ENCODE peak calls at places on chromosomes 3 and 15, in four cellular contexts. F is adrenal gland, R is cardiac muscle cell, N is GM12878. O is an unnamed sample. For H3K36me3, the result is how much of the 10 kb centered on the place peaks cover.

GRCh38 chr3:55203486-55204010 is 275.7 kb upstream of the LRTM1 start:
- DNase-seq in N (no peak), F (no peak), R (no peak), O (no peak)

GRCh38 chr15:52309154-52309548 is 13.5 kb upstream of the MYO5C start:
- DNase-seq in F (no peak), R (no peak), N (peak), O (no peak)

GRCh38 chr3:76673171-76673570 is 366.7 kb upstream of the ROBO2 start:
- DNase-seq in F (no peak), R (no peak), N (no peak), O (no peak)

GRCh38 chr3:44628716-44629115 is 3.9 kb downstream of the ZNF197 start:
- DNase-seq in F (no peak), R (no peak), N (no peak), O (no peak)

GRCh38 chr3:148873928-148874326 is 8.8 kb downstream of the CPA3 start:
- DNase-seq in F (no peak), N (no peak), R (no peak), O (no peak)

GRCh38 chr3:32384938-32385337 is 6.7 kb upstream of the CMTM7 start:
- DNase-seq in R (peak), N (no peak), F (no peak), O (no peak)

GRCh38 chr3:39103324-39103693 is 4.1 kb downstream of the GORASP1 start:
- DNase-seq in N (no peak), F (no peak), R (no peak), O (no peak)

GRCh38 chr3:64158334-64158733 is 66.9 kb downstream of the PRICKLE2 start:
- DNase-seq in R (no peak), N (no peak), F (peak), O (no peak)

GRCh38 chr3:4356642-4357041 is 53.5 kb downstream of the SETMAR start:
- DNase-seq in N (no peak), F (no peak), R (no peak), O (no peak)

GRCh38 chr15:42456971-42457370 is 34.0 kb downstream of the ZNF106 start:
- DNase-seq in F (peak), N (no peak), R (peak), O (no peak)

GRCh38 chr3:12367346-12367745 is 78.5 kb downstream of the PPARG start:
- DNase-seq in F (no peak), N (no peak), R (peak), O (no peak)

GRCh38 chr3:14405120-14405885 is 2.9 kb downstream of the SLC6A6 start:
- DNase-seq in F (no peak), R (peak), N (no peak), O (no peak)

GRCh38 chr3:34973586-34973985 is 665.7 kb upstream of the ARPP21 start:
- DNase-seq in N (no peak), F (no peak), R (no peak), O (no peak)

GRCh38 chr3:44914936-44915335 is 40.5 kb downstream of the TGM4 start:
- DNase-seq in R (no peak), N (no peak), F (no peak), O (no peak)

GRCh38 chr3:88033806-88034205 is 25.0 kb downstream of the CGGBP1 start:
- DNase-seq in R (no peak), N (no peak), F (no peak), O (no peak)

GRCh38 chr15:100997442-100997841 is 78.3 kb downstream of the LRRK1 start:
- DNase-seq in N (no peak), R (no peak), F (no peak), O (no peak)

GRCh38 chr3:172202797-172203196 is 163.4 kb downstream of the FNDC3B start:
- DNase-seq in F (no peak), R (no peak), N (no peak), O (no peak)

GRCh38 chr3:50532062-50532705 is 28.8 kb upstream of the CACNA2D2 start:
- DNase-seq in N (no peak), R (no peak), F (no peak), O (no peak)

GRCh38 chr15:85035980-85036379 is 54.3 kb downstream of the PDE8A start:
- DNase-seq in F (no peak), R (no peak), N (no peak), O (no peak)

GRCh38 chr15:80234883-80235282 is 17.1 kb downstream of the CTXND1 start:
- DNase-seq in N (no peak), R (peak), F (peak), O (peak)

GRCh38 chr3:30286007-30286669 is 320.3 kb upstream of the TGFBR2 start:
- DNase-seq in R (peak), N (no peak), F (peak), O (no peak)

GRCh38 chr15:29208352-29208751 is 61.3 kb downstream of the NSMCE3 start:
- DNase-seq in F (no peak), R (peak), N (no peak), O (no peak)

GRCh38 chr3:63037116-63037515 is 161.9 kb upstream of the CADPS start:
- DNase-seq in F (no peak), N (no peak), R (no peak), O (no peak)

GRCh38 chr15:89999676-90000174 is 1.4 kb upstream of the ZNF710 start:
- DNase-seq in F (no peak), N (no peak), R (peak), O (no peak)

GRCh38 chr3:17133637-17134545 is 249.1 kb downstream of the PLCL2 start:
- DNase-seq in N (no peak), F (no peak), R (peak), O (no peak)

GRCh38 chr3:12662593-12663310 is 1.2 kb downstream of the RAF1 start:
- DNase-seq in F (peak), N (no peak), R (peak), O (no peak)

GRCh38 chr3:191336833-191337232 is 6.5 kb upstream of the UTS2B start:
- DNase-seq in F (no peak), R (no peak), N (no peak), O (no peak)

GRCh38 chr3:109563149-109563548 is 225.8 kb upstream of the DPPA4 start:
- DNase-seq in N (no peak), R (no peak), F (no peak), O (no peak)

GRCh38 chr3:128794788-128795649 is 69.0 kb downstream of the RAB7A start:
- DNase-seq in R (peak), F (peak), N (no peak), O (no peak)

GRCh38 chr15:85498471-85498870 is 118.1 kb downstream of the AKAP13 start:
- DNase-seq in F (no peak), R (no peak), N (no peak), O (no peak)

GRCh38 chr3:184448321-184449160 is 68.7 kb downstream of the CHRD start:
- DNase-seq in R (peak), N (no peak), F (no peak), O (no peak)

GRCh38 chr3:149382518-149382917 is 5.1 kb upstream of the TM4SF1 start:
- DNase-seq in N (no peak), R (peak), F (no peak), O (no peak)

GRCh38 chr3:12442654-12443501 is 41.4 kb upstream of the TSEN2 start:
- DNase-seq in N (no peak), F (no peak), R (no peak), O (no peak)

GRCh38 chr3:184719709-184720108 is 7.8 kb upstream of the MAGEF1 start:
- DNase-seq in F (no peak), R (no peak), N (no peak), O (no peak)

GRCh38 chr3:25367025-25367424 is 61.0 kb upstream of the RARB start:
- DNase-seq in R (no peak), N (no peak), F (no peak), O (no peak)

GRCh38 chr3:130656627-130657026 is 90.0 kb downstream of the PIK3R4 start:
- DNase-seq in R (no peak), F (no peak), N (no peak), O (no peak)

GRCh38 chr3:42229942-42230688 is 35.9 kb downstream of the CCK start:
- DNase-seq in R (peak), N (no peak), F (peak), O (no peak)

GRCh38 chr3:138497021-138497420 is 62.6 kb downstream of the ESYT3 start:
- DNase-seq in N (no peak), R (no peak), F (no peak), O (no peak)

GRCh38 chr3:9111349-9112265 is 137.8 kb downstream of the SRGAP3 start:
- DNase-seq in R (peak), N (no peak), F (peak), O (no peak)

GRCh38 chr15:90063733-90064247 is 38.5 kb downstream of the IDH2 start:
- DNase-seq in N (no peak), R (no peak), F (peak), O (no peak)

GRCh38 chr15:82081904-82082810 is 36.3 kb upstream of the MEX3B start:
- DNase-seq in R (peak), F (no peak), N (no peak), O (no peak)
- TF ChIP-seq CTCF in R (peak), F (no peak), N (peak), O (no peak)

GRCh38 chr3:73009008-73009407 is 12.4 kb downstream of the PPP4R2 start:
- DNase-seq in F (no peak), R (no peak), N (no peak), O (no peak)
- H3K36me3 ChIP-seq in F (under half), R (under half), N (under half), O (under half)

GRCh38 chr3:113912551-113913246 is 35.1 kb upstream of the ZDHHC23 start:
- DNase-seq in N (peak), R (peak), F (peak), O (peak)
- H3K4me3 ChIP-seq in N (no peak), R (no peak), F (no peak), O (peak)

GRCh38 chr3:152998554-152998953 is 163.5 kb upstream of the RAP2B start:
- DNase-seq in N (no peak), R (no peak), F (no peak), O (no peak)

GRCh38 chr3:153003860-153004259 is 158.2 kb upstream of the RAP2B start:
- DNase-seq in F (no peak), N (no peak), R (no peak), O (no peak)

GRCh38 chr3:152997526-152997925 is 162.6 kb downstream of the P2RY1 start:
- DNase-seq in N (no peak), F (no peak), R (no peak), O (no peak)

GRCh38 chr3:153001428-153001827 is 160.6 kb upstream of the RAP2B start:
- DNase-seq in N (no peak), R (no peak), F (no peak), O (no peak)

GRCh38 chr3:153000325-153000724 is 161.7 kb upstream of the RAP2B start:
- DNase-seq in F (no peak), N (no peak), R (no peak), O (no peak)
- TF ChIP-seq CTCF in F (no peak), N (no peak), R (no peak), O (no peak)

GRCh38 chr3:125313060-125313635 is 62.0 kb downstream of the ZNF148 start:
- DNase-seq in F (no peak), N (no peak), R (no peak), O (no peak)
- H3K36me3 ChIP-seq in F (under half), N (under half), R (under half), O (under half)

GRCh38 chr3:134795776-134796312 is 784 bp downstream of the EPHB1 start:
- DNase-seq in F (no peak), N (no peak), R (peak), O (no peak)
- H3K4me3 ChIP-seq in F (peak), N (peak), R (peak), O (peak)

DNA sequence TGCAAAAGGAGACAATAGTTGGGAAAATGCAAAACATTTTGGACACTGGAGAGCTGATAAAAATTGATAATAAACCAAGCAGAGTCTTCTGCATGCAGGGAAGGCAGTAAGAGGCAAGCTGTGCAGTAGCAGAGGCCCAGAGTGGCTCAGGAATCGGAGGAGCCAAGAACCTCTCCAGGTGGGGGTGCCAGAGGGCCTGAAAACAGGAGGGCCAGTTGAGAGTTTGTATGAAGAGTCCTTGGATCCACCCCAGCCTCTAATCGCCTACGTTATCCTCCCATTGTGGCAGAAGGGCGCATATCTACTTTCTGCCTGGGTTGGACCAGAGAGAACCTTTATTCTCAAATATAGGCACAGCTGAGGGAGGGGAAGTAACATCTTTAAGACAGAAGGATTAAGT is 48.9 kb upstream of the RBP1 start:
- DNase-seq in F (no peak), N (no peak), R (no peak), O (no peak)
- TF ChIP-seq CTCF in F (no peak), N (no peak), R (no peak), O (no peak)

GRCh38 chr15:74589826-74590225 is 25.8 kb upstream of the CLK3 start:
- DNase-seq in F (no peak), R (peak), N (no peak), O (no peak)

GRCh38 chr15:74594455-74594854 is 21.2 kb upstream of the CLK3 start:
- DNase-seq in F (no peak), N (no peak), R (no peak), O (no peak)

GRCh38 chr15:74593122-74593521 is 22.5 kb upstream of the CLK3 start:
- DNase-seq in N (no peak), F (no peak), R (no peak), O (no peak)

GRCh38 chr15:74595271-74595670 is 20.4 kb upstream of the CLK3 start:
- DNase-seq in N (no peak), F (no peak), R (no peak), O (no peak)

DNA sequence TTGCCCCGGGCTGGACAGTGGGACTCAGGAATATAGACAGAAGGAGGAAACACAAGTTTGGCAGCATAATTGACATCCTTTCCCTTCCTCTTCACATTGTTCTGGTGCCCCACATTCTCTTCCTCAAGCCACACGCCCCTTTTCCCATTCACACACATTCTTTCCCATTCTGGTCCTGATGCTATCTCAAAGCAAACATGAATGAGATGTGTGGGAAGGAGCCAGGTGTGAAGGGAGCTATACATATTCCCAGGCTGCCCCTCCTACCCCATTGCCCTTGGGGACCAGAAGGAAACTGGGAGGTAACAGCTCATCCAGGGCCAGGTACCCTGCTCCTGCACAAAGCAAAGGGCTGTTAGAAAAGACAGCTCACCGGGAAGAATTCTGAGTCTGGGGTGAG is 23.4 kb upstream of the CLK3 start:
- DNase-seq in N (no peak), R (no peak), F (no peak), O (no peak)
- H3K36me3 ChIP-seq in N (under half), R (under half), F (under half), O (under half)

GRCh38 chr3:48989796-48990635 is at the start of gene P4HTM:
- DNase-seq in R (peak), F (peak), N (peak), O (peak)

GRCh38 chr3:48990636-48991421 is 788 bp downstream of the P4HTM start:
- DNase-seq in R (peak), F (peak), N (no peak), O (no peak)

GRCh38 chr3:48993834-48994233 is 3.8 kb downstream of the P4HTM start:
- DNase-seq in N (no peak), F (no peak), R (no peak), O (no peak)

GRCh38 chr3:48989126-48989795 is 780 bp upstream of the P4HTM start:
- DNase-seq in F (peak), R (no peak), N (no peak), O (no peak)

DNA sequence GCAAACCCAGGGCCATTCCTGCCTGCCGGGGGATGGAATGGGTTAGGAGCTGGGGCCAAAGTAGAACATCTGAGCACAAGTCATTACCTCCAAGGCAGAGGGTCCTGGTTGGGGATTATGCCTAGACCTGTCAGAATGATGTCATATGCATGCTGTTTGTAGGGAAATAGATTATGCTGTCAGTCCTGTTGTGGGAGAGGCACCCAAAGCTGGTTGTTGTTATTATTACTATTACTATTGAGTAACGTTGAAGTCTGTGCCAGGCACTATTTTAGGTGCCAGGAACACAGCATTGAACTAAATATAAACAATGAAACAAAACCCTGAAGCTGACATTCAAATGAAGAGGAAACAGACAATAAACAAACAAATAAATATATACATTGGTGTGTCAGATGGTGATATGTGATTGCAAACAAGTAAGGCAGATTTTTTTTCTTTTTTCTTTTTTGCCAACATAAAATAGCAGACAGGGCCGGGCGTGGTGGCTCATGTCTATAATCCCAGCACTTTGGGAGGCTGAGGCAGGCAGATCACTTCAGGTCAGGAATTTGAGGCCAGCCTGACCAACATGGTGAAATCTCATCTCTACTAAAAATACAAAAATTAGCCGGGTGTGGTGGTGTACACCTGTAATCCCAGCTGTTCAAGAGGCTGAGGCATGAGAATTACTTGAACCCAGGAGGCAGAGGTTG is 2.0 kb downstream of the P4HTM start:
- DNase-seq in F (no peak), N (no peak), R (no peak), O (no peak)
- H3K4me3 ChIP-seq in F (peak), N (peak), R (no peak), O (no peak)

GRCh38 chr15:76235186-76235826 is 76.0 kb downstream of the ETFA start:
- DNase-seq in R (peak), F (no peak), N (no peak), O (no peak)
- TF ChIP-seq CTCF in R (peak), F (peak), N (peak), O (peak)